ENCODE peak calls at places on chromosomes 12 and 14, in ten cellular contexts. One of them, this sample, is unnamed.

GRCh38 chr14:76599556-76599955 is 161.7 kb upstream of the VASH1 start:
- DNase-seq in H9: no peak
- DNase-seq in AG09319: no peak
- DNase-seq in retina: no peak
- DNase-seq in anterior cingulate cortex: no peak
- DNase-seq in activated CD4-positive, alpha-beta T cell treated with anti-CD3 and anti-CD28 coated beads, Interleukin-2, amount 10 ng/mL, durations not matched to agents 7 days and 5 days: no peak
- DNase-seq in body of pancreas: no peak
- DNase-seq in D341Med: no peak
- DNase-seq in T-helper 1 cell: no peak
- DNase-seq in NCI-H510A: no peak
- DNase-seq in this sample: no peak

GRCh38 chr12:82527165-82527780 is 159.4 kb upstream of the TMTC2 start:
- DNase-seq in AG09319: peak; percentile 37
- DNase-seq in T-helper 1 cell: peak; percentile 5
- DNase-seq in H9: no peak
- DNase-seq in D341Med: peak; percentile 48
- DNase-seq in body of pancreas: peak; percentile 34
- DNase-seq in activated CD4-positive, alpha-beta T cell treated with anti-CD3 and anti-CD28 coated beads, Interleukin-2, amount 10 ng/mL, durations not matched to agents 7 days and 5 days: peak; percentile 41
- DNase-seq in anterior cingulate cortex: peak; percentile 12
- DNase-seq in NCI-H510A: peak; percentile 23
- DNase-seq in retina: peak; percentile 57
- DNase-seq in this sample: no peak

GRCh38 chr12:94571556-94571955 is 78.8 kb downstream of the TMCC3 start:
- DNase-seq in activated CD4-positive, alpha-beta T cell treated with anti-CD3 and anti-CD28 coated beads, Interleukin-2, amount 10 ng/mL, durations not matched to agents 7 days and 5 days: no peak
- DNase-seq in body of pancreas: peak; percentile 29
- DNase-seq in AG09319: peak; percentile 1
- DNase-seq in T-helper 1 cell: no peak
- DNase-seq in retina: no peak
- DNase-seq in D341Med: no peak
- DNase-seq in H9: no peak
- DNase-seq in anterior cingulate cortex: no peak
- DNase-seq in NCI-H510A: peak; percentile 36
- DNase-seq in this sample: no peak

GRCh38 chr12:43100231-43100630 is 451.8 kb downstream of the ADAMTS20 start:
- DNase-seq in D341Med: no peak
- DNase-seq in NCI-H510A: no peak
- DNase-seq in anterior cingulate cortex: no peak
- DNase-seq in body of pancreas: no peak
- DNase-seq in H9: no peak
- DNase-seq in T-helper 1 cell: no peak
- DNase-seq in retina: no peak
- DNase-seq in activated CD4-positive, alpha-beta T cell treated with anti-CD3 and anti-CD28 coated beads, Interleukin-2, amount 10 ng/mL, durations not matched to agents 7 days and 5 days: no peak
- DNase-seq in AG09319: no peak
- DNase-seq in this sample: no peak

GRCh38 chr14:104473244-104473565 is 106.4 kb upstream of the C14orf180 start:
- DNase-seq in anterior cingulate cortex: no peak
- DNase-seq in T-helper 1 cell: no peak
- DNase-seq in AG09319: no peak
- DNase-seq in body of pancreas: no peak
- DNase-seq in H9: peak; percentile 82
- DNase-seq in retina: no peak
- DNase-seq in activated CD4-positive, alpha-beta T cell treated with anti-CD3 and anti-CD28 coated beads, Interleukin-2, amount 10 ng/mL, durations not matched to agents 7 days and 5 days: no peak
- DNase-seq in NCI-H510A: no peak
- DNase-seq in D341Med: no peak
- DNase-seq in this sample: no peak

GRCh38 chr12:52779914-52780313 is 2.8 kb upstream of the KRT76 start:
- DNase-seq in NCI-H510A: no peak
- DNase-seq in retina: no peak
- DNase-seq in activated CD4-positive, alpha-beta T cell treated with anti-CD3 and anti-CD28 coated beads, Interleukin-2, amount 10 ng/mL, durations not matched to agents 7 days and 5 days: no peak
- DNase-seq in body of pancreas: no peak
- DNase-seq in T-helper 1 cell: no peak
- DNase-seq in AG09319: no peak
- DNase-seq in H9: no peak
- DNase-seq in D341Med: no peak
- DNase-seq in anterior cingulate cortex: no peak
- DNase-seq in this sample: no peak

GRCh38 chr12:113392988-113393579 is 10.6 kb downstream of the SDS start:
- DNase-seq in body of pancreas: no peak
- DNase-seq in H9: peak; percentile 99
- DNase-seq in AG09319: no peak
- DNase-seq in D341Med: peak; percentile 39
- DNase-seq in T-helper 1 cell: no peak
- DNase-seq in NCI-H510A: no peak
- DNase-seq in anterior cingulate cortex: no peak
- DNase-seq in activated CD4-positive, alpha-beta T cell treated with anti-CD3 and anti-CD28 coated beads, Interleukin-2, amount 10 ng/mL, durations not matched to agents 7 days and 5 days: no peak
- DNase-seq in retina: no peak
- DNase-seq in this sample: no peak

GRCh38 chr14:48384786-48385185 is 709.4 kb upstream of the MDGA2 start:
- DNase-seq in D341Med: no peak
- DNase-seq in NCI-H510A: no peak
- DNase-seq in retina: no peak
- DNase-seq in body of pancreas: no peak
- DNase-seq in activated CD4-positive, alpha-beta T cell treated with anti-CD3 and anti-CD28 coated beads, Interleukin-2, amount 10 ng/mL, durations not matched to agents 7 days and 5 days: no peak
- DNase-seq in AG09319: no peak
- DNase-seq in T-helper 1 cell: no peak
- DNase-seq in anterior cingulate cortex: no peak
- DNase-seq in H9: no peak
- DNase-seq in this sample: no peak

GRCh38 chr14:36383674-36384421 is 63.4 kb upstream of the MBIP start:
- DNase-seq in anterior cingulate cortex: peak; percentile 28
- DNase-seq in H9: no peak
- DNase-seq in T-helper 1 cell: no peak
- DNase-seq in body of pancreas: no peak
- DNase-seq in AG09319: no peak
- DNase-seq in retina: no peak
- DNase-seq in activated CD4-positive, alpha-beta T cell treated with anti-CD3 and anti-CD28 coated beads, Interleukin-2, amount 10 ng/mL, durations not matched to agents 7 days and 5 days: no peak
- DNase-seq in D341Med: no peak
- DNase-seq in NCI-H510A: no peak
- DNase-seq in this sample: no peak

GRCh38 chr12:71599213-71599612 is 64.4 kb downstream of the ZFC3H1 start:
- DNase-seq in D341Med: no peak
- DNase-seq in activated CD4-positive, alpha-beta T cell treated with anti-CD3 and anti-CD28 coated beads, Interleukin-2, amount 10 ng/mL, durations not matched to agents 7 days and 5 days: no peak
- DNase-seq in anterior cingulate cortex: no peak
- DNase-seq in H9: no peak
- DNase-seq in retina: no peak
- DNase-seq in body of pancreas: no peak
- DNase-seq in NCI-H510A: peak; percentile 34
- DNase-seq in AG09319: no peak
- DNase-seq in T-helper 1 cell: no peak
- DNase-seq in this sample: no peak

GRCh38 chr12:57751432-57751787 is 700 bp downstream of the CDK4 start:
- DNase-seq in anterior cingulate cortex: no peak
- DNase-seq in body of pancreas: no peak
- DNase-seq in H9: no peak
- DNase-seq in retina: no peak
- DNase-seq in D341Med: no peak
- DNase-seq in AG09319: no peak
- DNase-seq in activated CD4-positive, alpha-beta T cell treated with anti-CD3 and anti-CD28 coated beads, Interleukin-2, amount 10 ng/mL, durations not matched to agents 7 days and 5 days: no peak
- DNase-seq in NCI-H510A: no peak
- DNase-seq in T-helper 1 cell: no peak
- DNase-seq in this sample: no peak

GRCh38 chr12:72444125-72444524 is 172.0 kb downstream of the TRHDE start:
- DNase-seq in NCI-H510A: no peak
- DNase-seq in AG09319: no peak
- DNase-seq in T-helper 1 cell: no peak
- DNase-seq in activated CD4-positive, alpha-beta T cell treated with anti-CD3 and anti-CD28 coated beads, Interleukin-2, amount 10 ng/mL, durations not matched to agents 7 days and 5 days: no peak
- DNase-seq in body of pancreas: no peak
- DNase-seq in D341Med: no peak
- DNase-seq in H9: no peak
- DNase-seq in retina: no peak
- DNase-seq in anterior cingulate cortex: no peak
- DNase-seq in this sample: no peak

GRCh38 chr12:68240079-68240478 is 13.3 kb downstream of the IL22 start:
- DNase-seq in anterior cingulate cortex: no peak
- DNase-seq in D341Med: no peak
- DNase-seq in retina: no peak
- DNase-seq in NCI-H510A: no peak
- DNase-seq in T-helper 1 cell: no peak
- DNase-seq in activated CD4-positive, alpha-beta T cell treated with anti-CD3 and anti-CD28 coated beads, Interleukin-2, amount 10 ng/mL, durations not matched to agents 7 days and 5 days: no peak
- DNase-seq in H9: no peak
- DNase-seq in body of pancreas: no peak
- DNase-seq in AG09319: peak; percentile 22
- DNase-seq in this sample: no peak

GRCh38 chr14:89911018-89911919 is 43.3 kb downstream of the EFCAB11 start:
- DNase-seq in H9: peak; percentile 59
- DNase-seq in T-helper 1 cell: no peak
- DNase-seq in anterior cingulate cortex: peak; percentile 41
- DNase-seq in body of pancreas: peak; percentile 17
- DNase-seq in AG09319: no peak
- DNase-seq in activated CD4-positive, alpha-beta T cell treated with anti-CD3 and anti-CD28 coated beads, Interleukin-2, amount 10 ng/mL, durations not matched to agents 7 days and 5 days: no peak
- DNase-seq in retina: peak; percentile 66
- DNase-seq in NCI-H510A: no peak
- DNase-seq in D341Med: no peak
- DNase-seq in this sample: no peak

GRCh38 chr14:93725993-93726392 is 62.3 kb downstream of the PRIMA1 start:
- DNase-seq in T-helper 1 cell: no peak
- DNase-seq in H9: no peak
- DNase-seq in anterior cingulate cortex: no peak
- DNase-seq in D341Med: no peak
- DNase-seq in body of pancreas: no peak
- DNase-seq in activated CD4-positive, alpha-beta T cell treated with anti-CD3 and anti-CD28 coated beads, Interleukin-2, amount 10 ng/mL, durations not matched to agents 7 days and 5 days: no peak
- DNase-seq in retina: no peak
- DNase-seq in NCI-H510A: no peak
- DNase-seq in AG09319: no peak
- DNase-seq in this sample: no peak

GRCh38 chr14:99352688-99353280 is 80.8 kb upstream of the BCL11B start:
- DNase-seq in activated CD4-positive, alpha-beta T cell treated with anti-CD3 and anti-CD28 coated beads, Interleukin-2, amount 10 ng/mL, durations not matched to agents 7 days and 5 days: no peak
- DNase-seq in D341Med: peak; percentile 22
- DNase-seq in body of pancreas: no peak
- DNase-seq in T-helper 1 cell: no peak
- DNase-seq in AG09319: no peak
- DNase-seq in retina: no peak
- DNase-seq in anterior cingulate cortex: no peak
- DNase-seq in H9: no peak
- DNase-seq in NCI-H510A: no peak
- DNase-seq in this sample: no peak

GRCh38 chr14:71452535-71452934 is 479.7 kb upstream of the RGS6 start:
- DNase-seq in activated CD4-positive, alpha-beta T cell treated with anti-CD3 and anti-CD28 coated beads, Interleukin-2, amount 10 ng/mL, durations not matched to agents 7 days and 5 days: no peak
- DNase-seq in anterior cingulate cortex: no peak
- DNase-seq in T-helper 1 cell: no peak
- DNase-seq in body of pancreas: no peak
- DNase-seq in D341Med: no peak
- DNase-seq in H9: no peak
- DNase-seq in retina: no peak
- DNase-seq in NCI-H510A: no peak
- DNase-seq in AG09319: no peak
- DNase-seq in this sample: no peak

GRCh38 chr14:54902521-54903420 is at the start of gene GCH1:
- DNase-seq in activated CD4-positive, alpha-beta T cell treated with anti-CD3 and anti-CD28 coated beads, Interleukin-2, amount 10 ng/mL, durations not matched to agents 7 days and 5 days: peak; percentile 74
- DNase-seq in anterior cingulate cortex: peak; percentile 27
- DNase-seq in H9: peak; percentile 86
- DNase-seq in T-helper 1 cell: peak; percentile 71
- DNase-seq in retina: peak; percentile 88
- DNase-seq in NCI-H510A: peak; percentile 90
- DNase-seq in AG09319: no peak
- DNase-seq in body of pancreas: peak; percentile 79
- DNase-seq in D341Med: peak; percentile 93
- DNase-seq in this sample: peak; percentile 86

GRCh38 chr12:51323966-51324895 is at the start of gene BIN2:
- DNase-seq in retina: no peak
- DNase-seq in H9: no peak
- DNase-seq in AG09319: no peak
- DNase-seq in NCI-H510A: no peak
- DNase-seq in T-helper 1 cell: peak; percentile 48
- DNase-seq in body of pancreas: no peak
- DNase-seq in anterior cingulate cortex: peak; percentile 3
- DNase-seq in activated CD4-positive, alpha-beta T cell treated with anti-CD3 and anti-CD28 coated beads, Interleukin-2, amount 10 ng/mL, durations not matched to agents 7 days and 5 days: peak; percentile 77
- DNase-seq in D341Med: no peak
- DNase-seq in this sample: no peak

GRCh38 chr12:107448198-107448597 is 237.4 kb upstream of the PWP1 start:
- DNase-seq in body of pancreas: no peak
- DNase-seq in NCI-H510A: no peak
- DNase-seq in T-helper 1 cell: no peak
- DNase-seq in H9: peak; percentile 74
- DNase-seq in D341Med: no peak
- DNase-seq in activated CD4-positive, alpha-beta T cell treated with anti-CD3 and anti-CD28 coated beads, Interleukin-2, amount 10 ng/mL, durations not matched to agents 7 days and 5 days: no peak
- DNase-seq in AG09319: no peak
- DNase-seq in anterior cingulate cortex: no peak
- DNase-seq in retina: no peak
- DNase-seq in this sample: peak; percentile 50

GRCh38 chr12:113232787-113233585 is 11.7 kb downstream of the TPCN1 start:
- DNase-seq in D341Med: no peak
- DNase-seq in AG09319: no peak
- DNase-seq in body of pancreas: no peak
- DNase-seq in retina: peak; percentile 64
- DNase-seq in NCI-H510A: peak; percentile 98
- DNase-seq in anterior cingulate cortex: peak; percentile 79
- DNase-seq in H9: peak; percentile 95
- DNase-seq in T-helper 1 cell: peak; percentile 68
- DNase-seq in activated CD4-positive, alpha-beta T cell treated with anti-CD3 and anti-CD28 coated beads, Interleukin-2, amount 10 ng/mL, durations not matched to agents 7 days and 5 days: peak; percentile 70
- DNase-seq in this sample: peak; percentile 34

GRCh38 chr12:63103489-63104131 is 47.4 kb downstream of the AVPR1A start:
- DNase-seq in anterior cingulate cortex: no peak
- DNase-seq in H9: no peak
- DNase-seq in body of pancreas: no peak
- DNase-seq in D341Med: peak; percentile 45
- DNase-seq in NCI-H510A: no peak
- DNase-seq in activated CD4-positive, alpha-beta T cell treated with anti-CD3 and anti-CD28 coated beads, Interleukin-2, amount 10 ng/mL, durations not matched to agents 7 days and 5 days: no peak
- DNase-seq in T-helper 1 cell: no peak
- DNase-seq in retina: peak; percentile 14
- DNase-seq in AG09319: no peak
- DNase-seq in this sample: no peak

GRCh38 chr14:72780771-72781170 is 113.1 kb downstream of the DPF3 start:
- DNase-seq in body of pancreas: no peak
- DNase-seq in D341Med: no peak
- DNase-seq in T-helper 1 cell: no peak
- DNase-seq in NCI-H510A: no peak
- DNase-seq in retina: no peak
- DNase-seq in activated CD4-positive, alpha-beta T cell treated with anti-CD3 and anti-CD28 coated beads, Interleukin-2, amount 10 ng/mL, durations not matched to agents 7 days and 5 days: no peak
- DNase-seq in AG09319: peak; percentile 63
- DNase-seq in anterior cingulate cortex: no peak
- DNase-seq in H9: no peak
- DNase-seq in this sample: no peak

GRCh38 chr12:19867151-19867550 is 427.9 kb downstream of the AEBP2 start:
- DNase-seq in T-helper 1 cell: no peak
- DNase-seq in anterior cingulate cortex: no peak
- DNase-seq in activated CD4-positive, alpha-beta T cell treated with anti-CD3 and anti-CD28 coated beads, Interleukin-2, amount 10 ng/mL, durations not matched to agents 7 days and 5 days: no peak
- DNase-seq in AG09319: no peak
- DNase-seq in body of pancreas: no peak
- DNase-seq in retina: no peak
- DNase-seq in H9: no peak
- DNase-seq in D341Med: no peak
- DNase-seq in NCI-H510A: no peak
- DNase-seq in this sample: no peak

GRCh38 chr12:114984641-114985041 is 300.7 kb upstream of the TBX3 start:
- DNase-seq in NCI-H510A: no peak
- DNase-seq in D341Med: no peak
- DNase-seq in anterior cingulate cortex: no peak
- DNase-seq in retina: no peak
- DNase-seq in activated CD4-positive, alpha-beta T cell treated with anti-CD3 and anti-CD28 coated beads, Interleukin-2, amount 10 ng/mL, durations not matched to agents 7 days and 5 days: no peak
- DNase-seq in body of pancreas: no peak
- DNase-seq in AG09319: no peak
- DNase-seq in T-helper 1 cell: no peak
- DNase-seq in H9: no peak
- DNase-seq in this sample: no peak

GRCh38 chr14:34715108-34715863 is 893 bp upstream of the CFL2 start:
- DNase-seq in AG09319: no peak
- DNase-seq in NCI-H510A: no peak
- DNase-seq in T-helper 1 cell: no peak
- DNase-seq in anterior cingulate cortex: no peak
- DNase-seq in retina: no peak
- DNase-seq in body of pancreas: no peak
- DNase-seq in D341Med: no peak
- DNase-seq in activated CD4-positive, alpha-beta T cell treated with anti-CD3 and anti-CD28 coated beads, Interleukin-2, amount 10 ng/mL, durations not matched to agents 7 days and 5 days: no peak
- DNase-seq in H9: no peak
- DNase-seq in this sample: no peak

GRCh38 chr14:56004807-56005579 is 113.2 kb upstream of the PELI2 start:
- DNase-seq in body of pancreas: no peak
- DNase-seq in H9: peak; percentile 31
- DNase-seq in anterior cingulate cortex: no peak
- DNase-seq in activated CD4-positive, alpha-beta T cell treated with anti-CD3 and anti-CD28 coated beads, Interleukin-2, amount 10 ng/mL, durations not matched to agents 7 days and 5 days: peak; percentile 40
- DNase-seq in D341Med: no peak
- DNase-seq in T-helper 1 cell: no peak
- DNase-seq in NCI-H510A: no peak
- DNase-seq in AG09319: peak; percentile 64
- DNase-seq in retina: peak; percentile 31
- DNase-seq in this sample: no peak

GRCh38 chr14:65852689-65853088 is 440.2 kb downstream of the FUT8 start:
- DNase-seq in activated CD4-positive, alpha-beta T cell treated with anti-CD3 and anti-CD28 coated beads, Interleukin-2, amount 10 ng/mL, durations not matched to agents 7 days and 5 days: no peak
- DNase-seq in anterior cingulate cortex: no peak
- DNase-seq in D341Med: no peak
- DNase-seq in H9: no peak
- DNase-seq in retina: no peak
- DNase-seq in body of pancreas: no peak
- DNase-seq in AG09319: no peak
- DNase-seq in NCI-H510A: no peak
- DNase-seq in T-helper 1 cell: no peak
- DNase-seq in this sample: no peak

This sample was measured in glutamatergic neuron.